ENCODE peak calls at places on chromosomes 12 and 14, in six cellular contexts. K is adrenal gland, Z is neural progenitor cell, V is ovary, M is cardiac muscle cell, F is psoas muscle. P is an unnamed sample. For H3K4me1 and H3K36me3, the result is how much of the 10 kb centered on the place peaks cover.

GRCh38 chr12:50925920-50926319 is 26.4 kb upstream of the HIGD1C start:
- DNase-seq in K (no peak), Z (no peak), V (no peak), M (no peak), F (no peak), P (no peak)

GRCh38 chr12:121453022-121453360 is 53.1 kb downstream of the RNF34 start:
- DNase-seq in K (no peak), Z (no peak), V (no peak), M (no peak), F (no peak), P (no peak)

GRCh38 chr12:51520576-51521325 is 70.3 kb upstream of the SCN8A start:
- DNase-seq in K (no peak), Z (peak), V (no peak), M (no peak), F (no peak), P (no peak)

GRCh38 chr14:76782885-76783566 is 21.8 kb downstream of the VASH1 start:
- DNase-seq in K (no peak), Z (no peak), V (no peak), M (no peak), F (no peak), P (no peak)

GRCh38 chr12:88371416-88372183 is 208.7 kb downstream of the KITLG start:
- DNase-seq in K (no peak), Z (no peak), V (no peak), M (no peak), F (peak), P (no peak)

GRCh38 chr14:67420102-67420739 is 8.3 kb upstream of the PLEK2 start:
- DNase-seq in K (peak), Z (peak), V (no peak), M (no peak), F (no peak), P (peak)

GRCh38 chr12:31325524-31325875 is 450 bp downstream of the SINHCAF start:
- DNase-seq in K (peak), Z (no peak), V (peak), M (no peak), F (no peak), P (no peak)

GRCh38 chr12:128662106-128662505 is 161.7 kb downstream of the SLC15A4 start:
- DNase-seq in K (no peak), Z (no peak), V (no peak), M (no peak), F (no peak), P (no peak)

GRCh38 chr14:69039287-69039628 is 60.2 kb upstream of the ACTN1 start:
- DNase-seq in K (no peak), Z (no peak), V (no peak), M (no peak), F (no peak), P (no peak)

GRCh38 chr12:48084841-48085460 is 20.9 kb downstream of the SENP1 start:
- DNase-seq in K (no peak), Z (no peak), V (no peak), M (no peak), F (no peak), P (no peak)

GRCh38 chr12:77124767-77125166 is 59.4 kb upstream of the E2F7 start:
- DNase-seq in K (no peak), Z (no peak), V (no peak), M (no peak), F (no peak), P (no peak)

GRCh38 chr12:6093764-6094163 is 30.7 kb downstream of the VWF start:
- DNase-seq in K (peak), Z (no peak), V (no peak), M (no peak), F (no peak), P (no peak)

GRCh38 chr12:127146991-127147718 is 1119.8 kb upstream of the TMEM132C start:
- DNase-seq in K (no peak), Z (no peak), V (no peak), M (no peak), F (no peak), P (no peak)

GRCh38 chr14:58864751-58865519 is 227.2 kb downstream of the DACT1 start:
- DNase-seq in K (no peak), Z (no peak), V (no peak), M (no peak), F (no peak), P (no peak)

GRCh38 chr14:58862421-58862820 is 224.7 kb downstream of the DACT1 start:
- DNase-seq in K (no peak), Z (no peak), V (no peak), M (no peak), F (no peak), P (no peak)

GRCh38 chr14:58863576-58864345 is 226.0 kb downstream of the DACT1 start:
- DNase-seq in K (no peak), Z (peak), V (no peak), M (no peak), F (no peak), P (no peak)

GRCh38 chr14:58866386-58866785 is 228.6 kb downstream of the DACT1 start:
- DNase-seq in K (no peak), Z (no peak), V (no peak), M (no peak), F (no peak), P (no peak)

DNA sequence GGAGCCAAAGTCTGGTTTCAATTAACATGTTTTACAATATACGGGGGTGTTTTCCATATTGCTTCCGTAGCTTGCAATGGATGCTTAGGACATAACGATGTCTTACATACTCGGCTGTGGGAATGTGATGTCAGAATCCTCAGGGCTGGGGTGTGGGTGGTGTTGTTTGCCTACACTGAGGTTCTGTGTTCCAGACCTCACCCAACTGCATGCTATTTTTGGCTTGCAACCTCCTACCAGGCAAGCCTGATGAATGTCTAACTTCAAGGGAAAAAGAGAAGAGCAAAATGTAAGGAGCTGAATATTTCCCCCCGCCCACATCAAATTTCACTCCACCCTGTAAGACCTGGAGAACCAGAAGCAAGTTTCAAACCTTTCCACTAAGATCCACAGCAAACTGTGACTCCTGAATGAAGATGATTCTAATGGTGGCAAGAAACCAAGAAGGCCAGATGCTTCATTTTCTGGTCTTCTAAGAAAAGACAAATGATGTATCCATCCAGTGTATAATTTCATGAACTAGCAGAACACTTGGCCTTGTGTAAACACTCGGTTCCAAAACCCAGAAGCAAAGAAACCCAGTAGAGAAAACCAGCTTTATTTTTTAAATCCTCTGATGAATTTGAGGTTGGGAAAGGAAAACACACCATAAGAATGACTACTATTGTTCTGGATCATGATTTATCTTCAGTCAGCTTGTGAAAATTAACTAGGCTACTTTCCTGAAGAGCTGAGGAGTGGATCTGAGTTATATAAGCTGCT is 227.9 kb downstream of the DACT1 start:
- DNase-seq in K (no peak), Z (no peak), V (no peak), M (no peak), F (no peak), P (no peak)
- H3K4me3 ChIP-seq in K (no peak), Z (no peak), V (no peak), M (no peak), F (no peak), P (no peak)

DNA sequence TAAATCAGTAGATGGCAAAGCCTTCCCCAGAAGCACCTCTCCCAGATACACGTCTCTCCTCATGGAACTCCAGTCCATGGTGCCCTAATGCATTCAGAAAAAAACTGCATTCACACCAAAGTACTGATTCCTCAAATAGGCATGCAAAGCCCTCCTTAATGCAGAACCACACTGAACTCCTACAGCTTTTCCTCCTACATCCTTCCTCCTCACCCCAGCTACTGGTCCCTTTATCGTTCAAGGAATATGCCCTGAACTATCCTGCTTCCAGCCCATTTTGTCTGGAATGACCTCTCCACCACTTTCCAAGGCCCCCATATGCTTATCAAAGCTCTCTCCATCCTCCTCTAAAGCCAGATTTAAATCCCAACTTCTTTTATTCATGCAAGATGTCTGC is 21.3 kb downstream of the SMUG1 start:
- DNase-seq in K (no peak), Z (no peak), V (no peak), M (no peak), F (no peak), P (no peak)
- H3K4me1 ChIP-seq in K (under half), Z (under half), V (under half), M (under half), F (under half), P (under half)

GRCh38 chr12:931591-931990 is 17.9 kb downstream of the RAD52 start:
- DNase-seq in K (no peak), Z (no peak), V (no peak), M (no peak), F (no peak), P (no peak)

GRCh38 chr12:920676-921075 is 28.8 kb downstream of the RAD52 start:
- DNase-seq in K (no peak), Z (no peak), V (no peak), M (no peak), F (no peak), P (no peak)

GRCh38 chr12:922297-922696 is 27.2 kb downstream of the RAD52 start:
- DNase-seq in K (no peak), Z (no peak), V (no peak), M (no peak), F (no peak), P (no peak)

DNA sequence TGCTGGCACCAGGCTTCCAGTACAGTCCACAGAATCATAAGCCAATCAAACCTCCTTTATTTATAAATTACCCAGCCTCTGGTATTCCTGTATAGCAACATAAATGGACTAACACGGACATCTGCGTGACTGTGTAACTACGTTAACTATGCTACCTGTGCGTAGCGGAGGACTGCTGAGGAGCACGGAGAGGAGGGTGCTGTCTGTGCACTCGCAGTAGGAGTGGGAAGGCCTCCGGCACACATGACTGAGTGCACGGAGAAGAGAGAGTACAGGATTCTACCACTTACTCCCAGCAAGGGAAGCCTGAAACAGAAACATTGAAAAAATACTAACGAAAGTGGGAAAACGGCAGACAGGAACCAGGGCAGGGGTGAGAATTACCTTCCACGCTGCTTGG is 22.9 kb downstream of the RAD52 start:
- DNase-seq in K (no peak), Z (no peak), V (no peak), M (no peak), F (no peak), P (no peak)
- H3K36me3 ChIP-seq in K (half or more), Z (under half), V (under half), M (under half), F (half or more), P (half or more)

GRCh38 chr14:75426332-75427125 is 1.3 kb upstream of the JDP2 start:
- DNase-seq in K (no peak), Z (no peak), V (no peak), M (no peak), F (no peak), P (no peak)
- H3K4me3 ChIP-seq in K (no peak), Z (peak), V (no peak), M (no peak), F (peak), P (no peak)

DNA sequence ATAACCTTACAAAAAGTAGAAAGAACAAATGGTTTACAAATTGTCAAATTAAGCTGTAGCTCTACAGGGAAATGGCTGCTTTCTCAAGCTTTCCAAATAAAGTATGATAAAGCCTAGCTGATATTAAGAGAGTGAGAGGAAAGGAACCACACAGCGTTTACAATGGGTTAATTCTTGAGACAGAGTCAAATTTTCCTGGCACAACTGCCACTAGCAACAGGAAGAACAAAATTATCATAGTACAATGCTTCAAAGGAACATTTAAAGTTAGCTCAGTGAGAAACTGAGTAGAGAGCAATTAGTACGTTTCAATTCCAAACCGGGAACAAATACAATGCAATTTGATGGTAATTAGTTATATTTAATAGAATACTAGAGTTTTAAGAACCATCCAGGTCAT is 116.0 kb downstream of the PPP1R12A start:
- DNase-seq in K (no peak), Z (no peak), V (no peak), M (no peak), F (no peak), P (no peak)
- H3K4me1 ChIP-seq in K (under half), Z (under half), V (under half), M (under half), F (under half), P (under half)

GRCh38 chr14:71105177-71105576 is 197.9 kb downstream of the PCNX1 start:
- DNase-seq in K (no peak), Z (no peak), V (no peak), M (no peak), F (no peak), P (no peak)
- H3K36me3 ChIP-seq in K (half or more), Z (under half), V (under half), M (half or more), F (half or more), P (under half)

GRCh38 chr14:93496856-93497255 is 66.1 kb downstream of the UNC79 start:
- DNase-seq in K (no peak), Z (no peak), V (no peak), M (no peak), F (no peak), P (no peak)
- H3K4me3 ChIP-seq in K (no peak), Z (no peak), V (no peak), M (no peak), F (no peak), P (no peak)

DNA sequence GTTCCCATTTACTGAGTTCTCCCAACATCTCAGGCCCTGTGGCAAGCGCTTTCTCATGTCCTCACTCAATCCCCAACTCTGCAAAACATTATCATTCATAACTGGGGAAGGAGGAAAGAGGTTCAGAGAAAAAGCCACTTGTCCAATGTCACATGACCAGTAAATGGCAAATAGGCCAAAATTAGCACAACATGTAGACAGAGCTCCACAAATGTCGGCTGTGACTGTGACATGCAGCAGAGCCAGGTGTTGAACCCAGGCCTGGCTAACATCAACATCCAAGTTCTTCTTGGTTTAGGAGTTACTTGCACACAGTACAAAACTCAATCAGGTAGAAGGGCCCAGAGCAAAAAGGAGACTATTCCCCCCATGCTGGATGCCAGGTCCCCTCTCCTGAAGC is 10.8 kb downstream of the KCTD10 start:
- DNase-seq in K (no peak), Z (no peak), V (no peak), M (peak), F (no peak), P (no peak)
- H3K4me1 ChIP-seq in K (under half), Z (under half), V (under half), M (half or more), F (half or more), P (under half)

GRCh38 chr14:50772361-50772760 is 58.6 kb downstream of the NIN start:
- DNase-seq in K (no peak), Z (no peak), V (no peak), M (no peak), F (no peak), P (no peak)

GRCh38 chr14:50775357-50775756 is 55.6 kb downstream of the NIN start:
- DNase-seq in K (no peak), Z (no peak), V (no peak), M (no peak), F (no peak), P (no peak)

GRCh38 chr14:50776522-50776921 is 54.4 kb downstream of the NIN start:
- DNase-seq in K (no peak), Z (no peak), V (no peak), M (no peak), F (no peak), P (no peak)

GRCh38 chr14:50773632-50774541 is 57.1 kb downstream of the NIN start:
- DNase-seq in K (peak), Z (peak), V (no peak), M (peak), F (peak), P (peak)

DNA sequence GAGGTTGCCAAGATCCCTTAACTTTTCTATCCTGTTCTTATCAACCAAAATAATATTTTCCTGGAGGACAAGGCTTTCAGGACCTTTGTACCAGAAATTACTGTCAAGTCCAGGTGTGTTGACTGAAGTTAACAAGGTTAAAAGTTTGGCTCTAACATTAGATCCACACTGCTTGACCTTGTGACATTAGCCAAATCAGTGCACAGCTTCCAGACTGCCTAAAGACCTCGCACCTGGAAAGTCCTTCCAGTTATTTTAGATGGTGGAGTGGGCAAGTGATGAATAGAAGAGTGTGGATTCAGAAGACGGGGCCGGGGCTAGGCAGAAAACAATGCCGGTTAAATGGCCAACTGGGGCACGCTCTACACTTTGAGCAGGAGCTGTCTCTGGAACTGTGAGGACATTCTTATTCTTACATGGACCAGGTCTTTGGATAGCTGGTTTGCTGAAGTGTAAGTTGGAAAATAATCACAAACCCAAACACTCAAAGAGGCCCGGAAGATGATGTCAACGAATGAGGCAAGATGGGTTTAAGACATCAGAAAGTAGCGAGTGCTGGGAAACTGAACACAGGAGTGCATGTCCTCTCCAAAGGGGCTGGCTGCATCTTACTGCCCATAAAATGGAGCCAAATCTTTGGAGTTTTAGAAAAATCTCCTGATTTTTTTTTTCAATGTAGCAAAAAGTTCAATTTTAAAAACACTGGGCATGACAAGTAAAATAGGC is 56.3 kb downstream of the NIN start:
- DNase-seq in K (no peak), Z (no peak), V (no peak), M (no peak), F (no peak), P (no peak)
- H3K36me3 ChIP-seq in K (under half), Z (under half), V (under half), M (under half), F (half or more), P (under half)

P was measured in HAP-1.